ENCODE peak calls at places on chromosome 10, in eight cellular contexts. One of them, this sample, is unnamed.

GRCh38 chr10:47379901-47380300 is 4.2 kb downstream of the ZNF488 start:
- DNase-seq in cortex of kidney: no peak
- DNase-seq in T-helper 22 cell: no peak
- DNase-seq in amniotic stem cell: no peak
- DNase-seq in GM19239: no peak
- DNase-seq in T-helper 9 cell: no peak
- DNase-seq in HTR-8/SVneo: no peak
- DNase-seq in psoas muscle: peak
- DNase-seq in this sample: no peak

GRCh38 chr10:79053081-79053434 is 15.7 kb upstream of the ZMIZ1 start:
- DNase-seq in cortex of kidney: no peak
- DNase-seq in T-helper 22 cell: no peak
- DNase-seq in amniotic stem cell: no peak
- DNase-seq in GM19239: no peak
- DNase-seq in T-helper 9 cell: no peak
- DNase-seq in HTR-8/SVneo: no peak
- DNase-seq in psoas muscle: no peak
- DNase-seq in this sample: no peak

GRCh38 chr10:128774979-128775378 is 648.8 kb upstream of the MKI67 start:
- DNase-seq in cortex of kidney: no peak
- DNase-seq in T-helper 22 cell: no peak
- DNase-seq in amniotic stem cell: no peak
- DNase-seq in GM19239: no peak
- DNase-seq in T-helper 9 cell: no peak
- DNase-seq in HTR-8/SVneo: no peak
- DNase-seq in psoas muscle: no peak
- DNase-seq in this sample: no peak

GRCh38 chr10:43808136-43808535 is 159.5 kb upstream of the ZNF32 start:
- DNase-seq in cortex of kidney: no peak
- DNase-seq in T-helper 22 cell: no peak
- DNase-seq in amniotic stem cell: no peak
- DNase-seq in GM19239: no peak
- DNase-seq in T-helper 9 cell: no peak
- DNase-seq in HTR-8/SVneo: no peak
- DNase-seq in psoas muscle: no peak
- DNase-seq in this sample: no peak

GRCh38 chr10:43855667-43856210 is 207.1 kb upstream of the ZNF32 start:
- DNase-seq in cortex of kidney: no peak
- DNase-seq in T-helper 22 cell: no peak
- DNase-seq in amniotic stem cell: no peak
- DNase-seq in GM19239: no peak
- DNase-seq in T-helper 9 cell: no peak
- DNase-seq in HTR-8/SVneo: no peak
- DNase-seq in psoas muscle: no peak
- DNase-seq in this sample: no peak

GRCh38 chr10:3873728-3874461 is 88.9 kb upstream of the KLF6 start:
- DNase-seq in cortex of kidney: no peak
- DNase-seq in T-helper 22 cell: peak
- DNase-seq in amniotic stem cell: no peak
- DNase-seq in GM19239: peak
- DNase-seq in T-helper 9 cell: no peak
- DNase-seq in HTR-8/SVneo: no peak
- DNase-seq in psoas muscle: no peak
- DNase-seq in this sample: peak

GRCh38 chr10:60388709-60389241 is 900 bp downstream of the ANK3 start:
- DNase-seq in cortex of kidney: no peak
- DNase-seq in T-helper 22 cell: no peak
- DNase-seq in amniotic stem cell: no peak
- DNase-seq in GM19239: no peak
- DNase-seq in T-helper 9 cell: no peak
- DNase-seq in HTR-8/SVneo: no peak
- DNase-seq in psoas muscle: no peak
- DNase-seq in this sample: no peak

GRCh38 chr10:107032700-107033401 is 131.7 kb downstream of the SORCS1 start:
- DNase-seq in cortex of kidney: no peak
- DNase-seq in T-helper 22 cell: no peak
- DNase-seq in amniotic stem cell: no peak
- DNase-seq in GM19239: no peak
- DNase-seq in T-helper 9 cell: no peak
- DNase-seq in HTR-8/SVneo: no peak
- DNase-seq in psoas muscle: no peak
- DNase-seq in this sample: no peak

GRCh38 chr10:77084431-77085144 is 553.0 kb downstream of the KCNMA1 start:
- DNase-seq in cortex of kidney: no peak
- DNase-seq in T-helper 22 cell: no peak
- DNase-seq in amniotic stem cell: no peak
- DNase-seq in GM19239: no peak
- DNase-seq in T-helper 9 cell: no peak
- DNase-seq in HTR-8/SVneo: no peak
- DNase-seq in psoas muscle: peak
- DNase-seq in this sample: no peak

GRCh38 chr10:4315529-4315928 is 510.5 kb upstream of the AKR1E2 start:
- DNase-seq in cortex of kidney: no peak
- DNase-seq in T-helper 22 cell: no peak
- DNase-seq in amniotic stem cell: no peak
- DNase-seq in GM19239: no peak
- DNase-seq in T-helper 9 cell: no peak
- DNase-seq in HTR-8/SVneo: no peak
- DNase-seq in psoas muscle: no peak
- DNase-seq in this sample: no peak

GRCh38 chr10:45457487-45457886 is 83.5 kb downstream of the ALOX5 start:
- DNase-seq in cortex of kidney: no peak
- DNase-seq in T-helper 22 cell: no peak
- DNase-seq in amniotic stem cell: no peak
- DNase-seq in GM19239: no peak
- DNase-seq in T-helper 9 cell: no peak
- DNase-seq in HTR-8/SVneo: no peak
- DNase-seq in psoas muscle: no peak
- DNase-seq in this sample: no peak

GRCh38 chr10:5645375-5645774 is 21.0 kb downstream of the ASB13 start:
- DNase-seq in cortex of kidney: no peak
- DNase-seq in T-helper 22 cell: no peak
- DNase-seq in amniotic stem cell: no peak
- DNase-seq in GM19239: no peak
- DNase-seq in T-helper 9 cell: no peak
- DNase-seq in HTR-8/SVneo: no peak
- DNase-seq in psoas muscle: peak
- DNase-seq in this sample: no peak

GRCh38 chr10:131797626-131798025 is 103.2 kb upstream of the PPP2R2D start:
- DNase-seq in cortex of kidney: no peak
- DNase-seq in T-helper 22 cell: no peak
- DNase-seq in amniotic stem cell: no peak
- DNase-seq in GM19239: no peak
- DNase-seq in T-helper 9 cell: no peak
- DNase-seq in HTR-8/SVneo: no peak
- DNase-seq in psoas muscle: no peak
- DNase-seq in this sample: no peak

GRCh38 chr10:51876528-51876927 is 177.1 kb upstream of the CSTF2T start:
- DNase-seq in cortex of kidney: no peak
- DNase-seq in T-helper 22 cell: no peak
- DNase-seq in amniotic stem cell: no peak
- DNase-seq in GM19239: no peak
- DNase-seq in T-helper 9 cell: no peak
- DNase-seq in HTR-8/SVneo: no peak
- DNase-seq in psoas muscle: no peak
- DNase-seq in this sample: no peak

GRCh38 chr10:113017375-113017774 is 67.3 kb downstream of the TCF7L2 start:
- DNase-seq in cortex of kidney: no peak
- DNase-seq in T-helper 22 cell: no peak
- DNase-seq in amniotic stem cell: no peak
- DNase-seq in GM19239: no peak
- DNase-seq in T-helper 9 cell: no peak
- DNase-seq in HTR-8/SVneo: no peak
- DNase-seq in psoas muscle: no peak
- DNase-seq in this sample: no peak

GRCh38 chr10:102473445-102474331 is 22.3 kb upstream of the C10orf95 start:
- DNase-seq in cortex of kidney: no peak
- DNase-seq in T-helper 22 cell: no peak
- DNase-seq in amniotic stem cell: no peak
- DNase-seq in GM19239: no peak
- DNase-seq in T-helper 9 cell: no peak
- DNase-seq in HTR-8/SVneo: no peak
- DNase-seq in psoas muscle: peak
- DNase-seq in this sample: no peak

GRCh38 chr10:114632869-114633715 is 25.0 kb downstream of the ABLIM1 start:
- DNase-seq in cortex of kidney: no peak
- DNase-seq in T-helper 22 cell: no peak
- DNase-seq in amniotic stem cell: peak
- DNase-seq in GM19239: no peak
- DNase-seq in T-helper 9 cell: no peak
- DNase-seq in HTR-8/SVneo: peak
- DNase-seq in psoas muscle: no peak
- DNase-seq in this sample: no peak

GRCh38 chr10:11435621-11436020 is 175.8 kb downstream of the USP6NL start:
- DNase-seq in cortex of kidney: no peak
- DNase-seq in T-helper 22 cell: no peak
- DNase-seq in amniotic stem cell: no peak
- DNase-seq in GM19239: no peak
- DNase-seq in T-helper 9 cell: no peak
- DNase-seq in HTR-8/SVneo: no peak
- DNase-seq in psoas muscle: no peak
- DNase-seq in this sample: no peak

GRCh38 chr10:119159332-119159731 is 6.2 kb downstream of the SFXN4 start:
- DNase-seq in cortex of kidney: no peak
- DNase-seq in T-helper 22 cell: no peak
- DNase-seq in amniotic stem cell: no peak
- DNase-seq in GM19239: no peak
- DNase-seq in T-helper 9 cell: no peak
- DNase-seq in HTR-8/SVneo: no peak
- DNase-seq in psoas muscle: no peak
- DNase-seq in this sample: no peak

GRCh38 chr10:124077216-124077615 is 16.2 kb downstream of the CHST15 start:
- DNase-seq in cortex of kidney: no peak
- DNase-seq in T-helper 22 cell: no peak
- DNase-seq in amniotic stem cell: no peak
- DNase-seq in GM19239: no peak
- DNase-seq in T-helper 9 cell: no peak
- DNase-seq in HTR-8/SVneo: no peak
- DNase-seq in psoas muscle: no peak
- DNase-seq in this sample: no peak

GRCh38 chr10:16967866-16968721 is 150.9 kb upstream of the RSU1 start:
- DNase-seq in cortex of kidney: no peak
- DNase-seq in T-helper 22 cell: no peak
- DNase-seq in amniotic stem cell: peak
- DNase-seq in GM19239: no peak
- DNase-seq in T-helper 9 cell: no peak
- DNase-seq in HTR-8/SVneo: peak
- DNase-seq in psoas muscle: no peak
- DNase-seq in this sample: no peak

GRCh38 chr10:88991900-88992237 is 1.3 kb downstream of the FAS start:
- DNase-seq in cortex of kidney: no peak
- DNase-seq in T-helper 22 cell: no peak
- DNase-seq in amniotic stem cell: no peak
- DNase-seq in GM19239: no peak
- DNase-seq in T-helper 9 cell: no peak
- DNase-seq in HTR-8/SVneo: no peak
- DNase-seq in psoas muscle: no peak
- DNase-seq in this sample: peak

GRCh38 chr10:29790223-29790622 is 155.5 kb upstream of the SVIL start:
- DNase-seq in cortex of kidney: no peak
- DNase-seq in T-helper 22 cell: no peak
- DNase-seq in amniotic stem cell: no peak
- DNase-seq in GM19239: no peak
- DNase-seq in T-helper 9 cell: no peak
- DNase-seq in HTR-8/SVneo: no peak
- DNase-seq in psoas muscle: no peak
- DNase-seq in this sample: no peak

GRCh38 chr10:73950569-73950968 is 39.6 kb downstream of the PLAU start:
- DNase-seq in cortex of kidney: no peak
- DNase-seq in T-helper 22 cell: no peak
- DNase-seq in amniotic stem cell: no peak
- DNase-seq in GM19239: no peak
- DNase-seq in T-helper 9 cell: no peak
- DNase-seq in HTR-8/SVneo: no peak
- DNase-seq in psoas muscle: no peak
- DNase-seq in this sample: no peak

GRCh38 chr10:13503745-13504463 is 24.9 kb downstream of the BEND7 start:
- DNase-seq in cortex of kidney: no peak
- DNase-seq in T-helper 22 cell: no peak
- DNase-seq in amniotic stem cell: no peak
- DNase-seq in GM19239: no peak
- DNase-seq in T-helper 9 cell: no peak
- DNase-seq in HTR-8/SVneo: no peak
- DNase-seq in psoas muscle: no peak
- DNase-seq in this sample: no peak

GRCh38 chr10:116889066-116889465 is 39.8 kb downstream of the ENO4 start:
- DNase-seq in cortex of kidney: no peak
- DNase-seq in T-helper 22 cell: no peak
- DNase-seq in amniotic stem cell: no peak
- DNase-seq in GM19239: no peak
- DNase-seq in T-helper 9 cell: no peak
- DNase-seq in HTR-8/SVneo: no peak
- DNase-seq in psoas muscle: no peak
- DNase-seq in this sample: no peak

GRCh38 chr10:72263613-72264241 is 10.0 kb upstream of the DDIT4 start:
- DNase-seq in cortex of kidney: no peak
- DNase-seq in T-helper 22 cell: peak
- DNase-seq in amniotic stem cell: no peak
- DNase-seq in GM19239: no peak
- DNase-seq in T-helper 9 cell: peak
- DNase-seq in HTR-8/SVneo: no peak
- DNase-seq in psoas muscle: no peak
- DNase-seq in this sample: no peak

GRCh38 chr10:75294866-75295692 is 59.3 kb upstream of the COMTD1 start:
- DNase-seq in cortex of kidney: no peak
- DNase-seq in T-helper 22 cell: peak
- DNase-seq in amniotic stem cell: peak
- DNase-seq in GM19239: peak
- DNase-seq in T-helper 9 cell: peak
- DNase-seq in HTR-8/SVneo: peak
- DNase-seq in psoas muscle: peak
- DNase-seq in this sample: peak

GRCh38 chr10:105770813-105771212 is 1129.7 kb downstream of the SORCS3 start:
- DNase-seq in cortex of kidney: no peak
- DNase-seq in T-helper 22 cell: no peak
- DNase-seq in amniotic stem cell: no peak
- DNase-seq in GM19239: no peak
- DNase-seq in T-helper 9 cell: no peak
- DNase-seq in HTR-8/SVneo: no peak
- DNase-seq in psoas muscle: no peak
- DNase-seq in this sample: no peak

GRCh38 chr10:63228237-63228636 is 95.1 kb downstream of the NRBF2 start:
- DNase-seq in cortex of kidney: no peak
- DNase-seq in T-helper 22 cell: no peak
- DNase-seq in amniotic stem cell: no peak
- DNase-seq in GM19239: no peak
- DNase-seq in T-helper 9 cell: no peak
- DNase-seq in HTR-8/SVneo: no peak
- DNase-seq in psoas muscle: no peak
- DNase-seq in this sample: no peak

GRCh38 chr10:14184841-14185500 is 145.8 kb downstream of the FRMD4A start:
- DNase-seq in cortex of kidney: no peak
- DNase-seq in T-helper 22 cell: peak
- DNase-seq in amniotic stem cell: no peak
- DNase-seq in GM19239: peak
- DNase-seq in T-helper 9 cell: peak
- DNase-seq in HTR-8/SVneo: no peak
- DNase-seq in psoas muscle: no peak
- DNase-seq in this sample: no peak

GRCh38 chr10:88392222-88392621 is 190.9 kb downstream of the RNLS start:
- DNase-seq in cortex of kidney: no peak
- DNase-seq in T-helper 22 cell: no peak
- DNase-seq in amniotic stem cell: no peak
- DNase-seq in GM19239: no peak
- DNase-seq in T-helper 9 cell: no peak
- DNase-seq in HTR-8/SVneo: no peak
- DNase-seq in psoas muscle: no peak
- DNase-seq in this sample: no peak

GRCh38 chr10:127092916-127093315 is 103.5 kb downstream of the INSYN2A start:
- DNase-seq in cortex of kidney: no peak
- DNase-seq in T-helper 22 cell: no peak
- DNase-seq in amniotic stem cell: no peak
- DNase-seq in GM19239: no peak
- DNase-seq in T-helper 9 cell: no peak
- DNase-seq in HTR-8/SVneo: no peak
- DNase-seq in psoas muscle: no peak
- DNase-seq in this sample: no peak

GRCh38 chr10:77309103-77310013 is 328.2 kb downstream of the KCNMA1 start:
- DNase-seq in cortex of kidney: no peak
- DNase-seq in T-helper 22 cell: no peak
- DNase-seq in amniotic stem cell: no peak
- DNase-seq in GM19239: no peak
- DNase-seq in T-helper 9 cell: no peak
- DNase-seq in HTR-8/SVneo: no peak
- DNase-seq in psoas muscle: no peak
- DNase-seq in this sample: no peak